ENCODE peak calls at places on chromosomes 6 and 20, in seven cellular contexts. T, X, O, S, P, I and E are unnamed samples.
A peak's percentile ranks its signal among the peaks of the same experiment; 100 is the strongest.

GRCh38 chr6:80341330-80341729 is 234.9 kb downstream of the BCKDHB start:
- DNase-seq in T (peak; percentile 92), X (peak; percentile 62), O (no peak), S (no peak), P (no peak), I (no peak), E (no peak)

GRCh38 chr6:112370946-112371345 is 23.8 kb downstream of the RFPL4B start:
- DNase-seq in T (no peak), X (peak; percentile 7), O (no peak), S (no peak), P (no peak), I (no peak), E (no peak)

GRCh38 chr20:31926493-31926892 is 25.4 kb downstream of the PDRG1 start:
- DNase-seq in T (no peak), X (no peak), O (no peak), S (no peak), P (no peak), I (no peak), E (no peak)

GRCh38 chr6:123415844-123416468 is 220.8 kb downstream of the TRDN start:
- DNase-seq in T (peak; percentile 37), X (peak; percentile 67), O (peak; percentile 0), S (peak; percentile 79), P (peak; percentile 44), I (peak; percentile 59), E (peak; percentile 69)

GRCh38 chr20:1509237-1509636 is 18.0 kb upstream of the SIRPB2 start:
- DNase-seq in T (peak; percentile 37), X (peak; percentile 85), O (peak; percentile 26), S (peak; percentile 42), P (no peak), I (peak; percentile 90), E (peak; percentile 22)

GRCh38 chr20:38990728-38991127 is 28.6 kb downstream of the DHX35 start:
- DNase-seq in T (no peak), X (no peak), O (no peak), S (no peak), P (no peak), I (no peak), E (no peak)

GRCh38 chr6:40328988-40329545 is 258.1 kb downstream of the LRFN2 start:
- DNase-seq in T (no peak), X (no peak), O (no peak), S (no peak), P (no peak), I (no peak), E (peak; percentile 84)

GRCh38 chr20:37757550-37757949 is 63.7 kb downstream of the CTNNBL1 start:
- DNase-seq in T (no peak), X (no peak), O (no peak), S (no peak), P (no peak), I (no peak), E (peak; percentile 23)

GRCh38 chr6:109526905-109527628 is 44.0 kb upstream of the ZBTB24 start:
- DNase-seq in T (peak; percentile 69), X (peak; percentile 79), O (peak; percentile 33), S (peak; percentile 85), P (peak; percentile 33), I (peak; percentile 78), E (peak; percentile 89)

GRCh38 chr20:61967300-61967699 is 98.4 kb downstream of the TAF4 start:
- DNase-seq in T (no peak), X (no peak), O (no peak), S (no peak), P (no peak), I (no peak), E (no peak)

GRCh38 chr6:104623052-104623690 is 236.5 kb downstream of the HACE1 start:
- DNase-seq in T (no peak), X (no peak), O (peak; percentile 2), S (peak; percentile 51), P (peak; percentile 2), I (peak; percentile 64), E (peak; percentile 55)

GRCh38 chr20:62997626-62998025 is 9.1 kb downstream of the BHLHE23 start:
- DNase-seq in T (no peak), X (no peak), O (no peak), S (no peak), P (no peak), I (no peak), E (no peak)

GRCh38 chr6:41406821-41407787 is 71.7 kb downstream of the NCR2 start:
- DNase-seq in T (no peak), X (no peak), O (no peak), S (peak; percentile 74), P (no peak), I (no peak), E (peak; percentile 67)

GRCh38 chr20:37356387-37356786 is 10.4 kb downstream of the SRC start:
- DNase-seq in T (no peak), X (peak; percentile 74), O (no peak), S (no peak), P (peak; percentile 46), I (peak; percentile 53), E (no peak)

GRCh38 chr6:50936277-50936681 is 117.6 kb downstream of the TFAP2B start:
- DNase-seq in T (no peak), X (no peak), O (no peak), S (peak; percentile 31), P (no peak), I (no peak), E (no peak)

GRCh38 chr6:42269553-42269952 is 51.9 kb upstream of the MRPS10 start:
- DNase-seq in T (no peak), X (no peak), O (no peak), S (no peak), P (no peak), I (no peak), E (no peak)

GRCh38 chr6:47446974-47447373 is 30.6 kb upstream of the CD2AP start:
- DNase-seq in T (no peak), X (no peak), O (no peak), S (no peak), P (no peak), I (no peak), E (no peak)

GRCh38 chr6:44101832-44102231 is 25.4 kb downstream of the MRPL14 start:
- DNase-seq in T (no peak), X (no peak), O (no peak), S (no peak), P (no peak), I (no peak), E (no peak)

GRCh38 chr6:125888989-125889656 is 67.4 kb upstream of the HINT3 start:
- DNase-seq in T (peak; percentile 40), X (peak; percentile 53), O (no peak), S (peak; percentile 74), P (no peak), I (peak; percentile 69), E (peak; percentile 78)

GRCh38 chr6:98947411-98948292 is at the start of gene FBXL4:
- DNase-seq in T (peak; percentile 70), X (peak; percentile 90), O (peak; percentile 66), S (peak; percentile 95), P (peak; percentile 82), I (peak; percentile 68), E (peak; percentile 96)

GRCh38 chr6:34011298-34011697 is 134.6 kb downstream of the GRM4 start:
- DNase-seq in T (no peak), X (no peak), O (no peak), S (peak; percentile 52), P (no peak), I (no peak), E (no peak)

GRCh38 chr20:13535627-13536026 is 103.1 kb downstream of the TASP1 start:
- DNase-seq in T (no peak), X (no peak), O (no peak), S (no peak), P (no peak), I (no peak), E (no peak)

GRCh38 chr20:45509091-45509490 is 6.3 kb downstream of the SPINT3 start:
- DNase-seq in T (no peak), X (no peak), O (no peak), S (no peak), P (no peak), I (no peak), E (peak; percentile 82)

GRCh38 chr6:14511192-14511591 is 393.6 kb downstream of the CD83 start:
- DNase-seq in T (no peak), X (no peak), O (no peak), S (no peak), P (no peak), I (no peak), E (no peak)

GRCh38 chr6:150282806-150283205 is 86.0 kb upstream of the IYD start:
- DNase-seq in T (peak; percentile 13), X (peak; percentile 73), O (no peak), S (no peak), P (no peak), I (no peak), E (no peak)

GRCh38 chr20:63751471-63752271 is 12.1 kb downstream of the SLC2A4RG start:
- DNase-seq in T (no peak), X (no peak), O (no peak), S (no peak), P (no peak), I (no peak), E (no peak)

DNA sequence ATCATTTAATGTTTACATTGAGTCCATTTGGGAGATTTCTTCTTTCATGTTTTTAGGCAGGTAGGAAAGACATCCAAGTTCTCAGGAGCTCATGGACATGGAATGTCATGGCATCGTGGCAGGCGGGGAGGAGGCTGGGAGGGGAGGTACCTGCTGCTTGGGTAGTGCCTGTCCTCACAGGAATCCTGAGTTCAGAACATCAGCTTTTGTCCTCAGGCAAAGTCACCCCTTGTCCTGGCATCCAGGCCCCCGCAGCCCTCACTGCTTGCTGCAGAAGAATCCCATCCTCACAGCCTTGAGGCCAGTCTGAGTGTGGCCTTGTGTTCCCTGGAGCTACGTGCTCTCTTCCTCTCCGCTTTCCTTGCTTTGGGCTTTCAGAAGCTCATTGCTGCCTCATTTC is 157.4 kb downstream of the CFAP61 start:
- DNase-seq in T (no peak), X (no peak), O (no peak), S (no peak), P (no peak), I (no peak), E (no peak)
- H3K4me2 ChIP-seq in T (no peak overlapping the region), X (no peak overlapping the region), O (no peak overlapping the region), S (no peak overlapping the region), P (no peak overlapping the region), I (no peak overlapping the region), E (no peak overlapping the region)

GRCh38 chr20:8856668-8857067 is 212.2 kb upstream of the PLCB4 start:
- DNase-seq in T (no peak), X (no peak), O (no peak), S (no peak), P (no peak), I (no peak), E (no peak)
- H3K4me2 ChIP-seq in T (no peak overlapping the region), X (no peak overlapping the region), O (no peak overlapping the region), S (no peak overlapping the region), P (no peak overlapping the region), I (no peak overlapping the region), E (no peak overlapping the region)

GRCh38 chr6:63353282-63353630 is 33.5 kb upstream of the LGSN start:
- DNase-seq in T (no peak), X (no peak), O (no peak), S (no peak), P (no peak), I (no peak), E (no peak)
- H3K4me2 ChIP-seq in T (no peak overlapping the region), X (no peak overlapping the region), O (peak overlapping the region; percentile 22), S (no peak overlapping the region), P (no peak overlapping the region), I (no peak overlapping the region), E (no peak overlapping the region)

DNA sequence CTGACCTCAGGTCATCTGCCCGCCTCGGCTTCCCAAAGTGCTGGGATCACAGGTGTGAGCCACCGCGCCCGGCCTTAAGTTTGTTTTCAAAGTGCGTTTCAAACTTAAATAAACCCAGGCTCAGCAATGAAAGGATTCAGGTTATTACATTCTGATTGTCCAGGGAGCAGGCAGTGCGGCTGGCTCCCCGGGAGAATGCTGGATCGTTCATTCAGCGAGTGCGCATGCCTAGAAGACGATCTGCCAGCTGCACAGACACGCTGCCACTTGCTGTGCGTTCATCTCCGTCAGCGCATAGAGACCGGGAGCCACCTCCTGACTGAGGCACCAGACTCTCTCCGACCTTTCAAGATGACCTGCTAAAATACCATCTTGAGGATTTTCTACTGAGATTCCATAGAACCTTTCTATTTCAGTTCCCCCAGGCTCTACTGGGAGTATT is 163.9 kb upstream of the ZNF217 start:
- DNase-seq in T (no peak), X (no peak), O (no peak), S (no peak), P (no peak), I (peak; percentile 85), E (no peak)
- H3K4me2 ChIP-seq in T (no peak overlapping the region), X (no peak overlapping the region), O (no peak overlapping the region), S (no peak overlapping the region), P (no peak overlapping the region), I (peak overlapping the region; percentile 78), E (no peak overlapping the region)